ENCODE peak calls at places on chromosome 16, in nine cellular contexts. M, T, V, Y, Q, P, W, A and Z are unnamed samples.
A peak's percentile ranks its signal among the peaks of the same experiment; 100 is the strongest.

GRCh38 chr16:85310868-85311585 is 198.8 kb upstream of the CIBAR2 start:
- DNase-seq in T (no peak), Q (no peak), V (no peak), A (no peak), M (no peak), W (no peak), P (no peak), Y (no peak), Z (no peak)

GRCh38 chr16:68090526-68090925 is 5.4 kb downstream of the NFATC3 start:
- DNase-seq in Y (no peak), Q (no peak), A (no peak), T (no peak), M (no peak), V (no peak), P (no peak), W (no peak), Z (no peak)

GRCh38 chr16:63978240-63978639 is 1143.6 kb downstream of the CDH11 start:
- DNase-seq in Y (no peak), W (no peak), A (no peak), T (no peak), M (no peak), V (no peak), P (no peak), Q (no peak), Z (no peak)

GRCh38 chr16:89373355-89374110 is 116.8 kb downstream of the ANKRD11 start:
- DNase-seq in P (no peak), A (no peak), V (no peak), W (peak; percentile 91), T (peak; percentile 73), M (no peak), Y (peak; percentile 84), Q (no peak), Z (no peak)

GRCh38 chr16:73049051-73049910 is 1.4 kb upstream of the ZFHX3 start:
- DNase-seq in Y (no peak), W (no peak), A (no peak), M (no peak), P (no peak), Q (no peak), V (no peak), T (no peak), Z (no peak)

GRCh38 chr16:23359092-23359760 is 57.1 kb downstream of the SCNN1B start:
- DNase-seq in Q (no peak), T (no peak), Y (no peak), M (no peak), W (peak; percentile 2), P (peak; percentile 16), A (no peak), V (no peak), Z (no peak)

GRCh38 chr16:73064227-73064995 is 16.5 kb upstream of the ZFHX3 start:
- DNase-seq in V (no peak), P (no peak), M (no peak), W (peak; percentile 90), T (peak; percentile 88), Y (peak; percentile 90), Q (no peak), A (no peak), Z (no peak)

GRCh38 chr16:65846210-65846602 is 520.3 kb upstream of the CDH5 start:
- DNase-seq in V (no peak), P (no peak), W (no peak), M (no peak), A (no peak), Q (no peak), T (no peak), Y (no peak), Z (no peak)

GRCh38 chr16:13039526-13039925 is 138.1 kb downstream of the SHISA9 start:
- DNase-seq in Q (no peak), M (no peak), Y (no peak), V (no peak), W (no peak), P (no peak), T (no peak), A (no peak), Z (no peak)

GRCh38 chr16:31350275-31351005 is 4.5 kb upstream of the ITGAX start:
- DNase-seq in A (no peak), Y (no peak), T (no peak), Q (no peak), M (no peak), W (no peak), P (no peak), V (no peak), Z (no peak)

GRCh38 chr16:65154321-65154720 is 32.5 kb upstream of the CDH11 start:
- DNase-seq in P (no peak), Q (no peak), M (no peak), W (no peak), A (no peak), Y (peak; percentile 24), V (no peak), T (no peak), Z (peak; percentile 22)

GRCh38 chr16:1296688-1297412 is 12.6 kb upstream of the UBE2I start:
- DNase-seq in M (no peak), T (no peak), A (peak; percentile 62), Q (peak; percentile 34), Y (peak; percentile 65), W (peak; percentile 67), P (no peak), V (no peak), Z (no peak)

GRCh38 chr16:75116081-75116910 is at the start of gene LDHD:
- DNase-seq in Y (peak; percentile 62), T (peak; percentile 58), Q (no peak), A (peak; percentile 96), V (no peak), M (peak; percentile 73), P (no peak), W (peak; percentile 66), Z (no peak)

GRCh38 chr16:85550422-85551318 is 62.5 kb upstream of the GSE1 start:
- DNase-seq in Q (no peak), W (no peak), V (no peak), A (no peak), T (no peak), Y (no peak), P (no peak), M (no peak), Z (no peak)

GRCh38 chr16:84933774-84934571 is 77.4 kb downstream of the ZDHHC7 start:
- DNase-seq in Q (no peak), Y (peak; percentile 42), W (peak; percentile 25), T (no peak), P (no peak), V (no peak), M (peak; percentile 69), A (peak; percentile 95), Z (no peak)

GRCh38 chr16:47711809-47712208 is 250.7 kb downstream of the PHKB start:
- DNase-seq in P (no peak), V (no peak), Y (no peak), A (no peak), M (no peak), T (no peak), Q (no peak), W (no peak), Z (no peak)

DNA sequence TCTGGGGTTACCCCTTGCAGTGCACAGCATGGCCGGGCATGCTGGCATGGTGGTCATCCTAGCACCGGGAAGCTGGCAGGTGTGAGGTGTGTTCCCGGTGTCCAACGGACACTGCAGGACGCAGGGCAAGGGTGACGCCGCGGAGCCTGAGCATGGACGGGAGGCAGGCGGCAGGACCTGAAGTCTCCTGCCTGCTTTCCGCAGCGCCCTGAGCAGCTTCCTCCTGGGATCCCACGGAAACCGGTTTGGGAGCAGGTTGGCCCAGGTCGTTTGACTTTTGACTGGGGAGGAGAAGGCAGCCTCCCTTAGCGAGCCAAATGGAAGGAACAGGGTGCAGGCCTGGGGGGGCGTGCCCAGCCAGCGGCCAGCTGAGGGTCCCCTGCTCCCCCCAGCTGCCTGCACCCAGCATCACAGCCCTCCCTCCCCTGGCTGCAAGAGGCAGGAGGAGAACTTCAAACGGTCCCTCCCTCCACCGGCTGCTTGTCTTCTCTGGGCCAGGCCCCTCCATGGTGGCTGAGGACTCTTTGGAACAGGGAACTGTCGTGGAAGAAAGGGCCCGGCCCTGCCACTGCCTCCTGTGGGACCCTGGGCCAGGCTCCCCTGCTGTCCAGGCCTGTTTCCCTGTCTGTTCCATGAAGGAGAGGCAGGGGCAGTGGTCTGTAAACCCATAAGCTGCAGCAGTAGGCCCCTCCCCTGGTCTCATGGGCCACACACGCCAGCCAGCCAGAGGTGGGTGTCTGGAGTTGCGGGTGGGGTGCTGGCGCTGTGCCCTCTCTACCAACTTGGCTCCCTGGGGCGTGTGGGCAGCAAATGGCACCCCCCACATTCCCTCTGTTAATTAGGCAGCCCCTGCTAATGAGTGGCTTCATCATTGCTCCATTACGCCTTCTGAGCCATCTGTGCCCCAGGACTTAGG is 7.9 kb upstream of the ADGRG1 start:
- DNase-seq in A (peak; percentile 72), M (peak; percentile 5), T (no peak), Y (no peak), V (no peak), P (no peak), W (no peak), Q (no peak), Z (peak; percentile 8)
- TF ChIP-seq CTCF in A (no peak), M (no peak), T (no peak), Y (no peak), V (no peak), P (no peak), W (no peak), Q (no peak), Z (no peak)

DNA sequence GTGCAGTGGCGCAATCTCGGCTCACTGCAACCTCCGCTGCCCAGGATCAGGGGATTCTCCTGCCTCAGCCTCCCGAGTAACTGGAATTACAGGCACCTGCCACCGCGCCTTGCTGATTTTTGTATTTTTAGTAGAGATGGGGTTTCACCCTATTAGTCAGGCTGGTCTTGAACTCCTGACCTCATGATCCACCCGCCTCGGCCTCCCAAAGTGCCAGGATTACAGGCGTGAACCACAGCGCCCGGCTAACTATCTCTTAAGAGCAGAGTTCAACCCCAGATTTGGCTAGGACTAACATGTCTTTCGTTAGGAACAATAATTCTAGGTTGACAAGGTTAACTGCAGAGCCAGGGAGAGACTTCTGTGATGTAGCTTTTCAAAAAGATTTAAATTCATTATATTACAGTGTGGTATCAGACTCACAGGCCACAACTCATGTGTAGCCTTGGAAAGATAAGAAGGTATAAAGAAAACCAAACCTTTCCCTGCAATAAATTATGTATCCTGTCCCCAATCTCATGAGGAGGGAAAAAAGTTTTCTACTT is 4.3 kb downstream of the CHTF8 start:
- DNase-seq in Q (no peak), Y (no peak), T (no peak), M (no peak), P (no peak), A (no peak), W (no peak), V (no peak), Z (no peak)
- TF ChIP-seq CTCF in Q (no peak), Y (no peak), T (no peak), M (no peak), P (no peak), A (no peak), W (no peak), V (no peak), Z (no peak)

GRCh38 chr16:11254913-11255736 is 879 bp downstream of the SOCS1 start:
- DNase-seq in M (no peak), P (peak; percentile 54), Y (peak; percentile 69), W (peak; percentile 37), A (peak; percentile 53), T (peak; percentile 52), V (no peak), Q (no peak), Z (peak; percentile 65)
- TF ChIP-seq CTCF in M (no peak), P (no peak), Y (no peak), W (no peak), A (no peak), T (no peak), V (no peak), Q (no peak), Z (no peak)

DNA sequence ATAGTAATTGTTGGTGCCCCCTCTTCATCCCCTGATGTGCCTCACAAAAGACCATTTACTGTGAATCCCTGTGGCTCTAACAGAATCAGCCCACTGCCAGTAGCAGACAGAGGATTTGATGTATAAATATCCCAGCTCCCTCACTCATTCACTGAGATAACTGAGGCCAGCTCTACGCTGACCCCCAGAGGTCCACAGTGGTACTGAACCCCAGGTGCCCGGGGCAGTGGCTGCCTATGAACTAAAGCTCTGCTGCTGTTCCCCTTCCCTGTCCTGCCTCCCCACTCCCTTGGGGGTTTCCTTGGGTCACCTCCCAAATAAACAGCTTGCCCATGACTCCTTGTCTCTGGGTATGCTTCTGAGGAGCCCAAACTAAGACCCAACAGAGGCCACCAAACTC is 295.8 kb downstream of the FOXL1 start:
- DNase-seq in Q (no peak), P (peak; percentile 73), V (no peak), Y (no peak), T (peak; percentile 13), A (no peak), W (peak; percentile 36), M (no peak), Z (no peak)
- TF ChIP-seq CTCF in Q (peak; percentile 66), P (peak; percentile 68), V (peak; percentile 52), Y (peak; percentile 40), T (peak; percentile 54), A (no peak), W (peak; percentile 73), M (no peak), Z (peak; percentile 42)